ENCODE peak calls at places on chromosomes 12 and 14, in ten cellular contexts. One of them, this sample, is unnamed.

GRCh38 chr14:67232066-67232465 is 9.2 kb upstream of the PALS1 start:
- DNase-seq in BJ: no peak
- DNase-seq in GM20000: no peak
- DNase-seq in H9: no peak
- DNase-seq in AG09319: no peak
- DNase-seq in stomach: no peak
- DNase-seq in heart left ventricle: no peak
- DNase-seq in HL-60: no peak
- DNase-seq in SK-N-SH: peak; percentile 34
- DNase-seq in type B pancreatic cell: no peak
- DNase-seq in this sample: no peak

GRCh38 chr12:98355322-98355721 is 160.1 kb upstream of the TMPO start:
- DNase-seq in BJ: no peak
- DNase-seq in GM20000: no peak
- DNase-seq in H9: no peak
- DNase-seq in AG09319: no peak
- DNase-seq in stomach: no peak
- DNase-seq in heart left ventricle: no peak
- DNase-seq in HL-60: no peak
- DNase-seq in SK-N-SH: no peak
- DNase-seq in type B pancreatic cell: no peak
- DNase-seq in this sample: no peak

GRCh38 chr14:100714205-100714781 is 12.4 kb upstream of the DLK1 start:
- DNase-seq in BJ: no peak
- DNase-seq in GM20000: no peak
- DNase-seq in H9: no peak
- DNase-seq in AG09319: no peak
- DNase-seq in stomach: no peak
- DNase-seq in heart left ventricle: no peak
- DNase-seq in HL-60: no peak
- DNase-seq in SK-N-SH: no peak
- DNase-seq in type B pancreatic cell: no peak
- DNase-seq in this sample: no peak

GRCh38 chr12:92144631-92145480 is 790 bp downstream of the BTG1 start:
- DNase-seq in BJ: no peak
- DNase-seq in GM20000: no peak
- DNase-seq in H9: peak; percentile 45
- DNase-seq in AG09319: no peak
- DNase-seq in stomach: peak; percentile 74
- DNase-seq in heart left ventricle: peak; percentile 63
- DNase-seq in HL-60: no peak
- DNase-seq in SK-N-SH: peak; percentile 60
- DNase-seq in type B pancreatic cell: peak; percentile 77
- DNase-seq in this sample: peak; percentile 49

GRCh38 chr12:128521981-128522380 is 255.0 kb downstream of the TMEM132C start:
- DNase-seq in BJ: no peak
- DNase-seq in GM20000: no peak
- DNase-seq in H9: no peak
- DNase-seq in AG09319: no peak
- DNase-seq in stomach: no peak
- DNase-seq in heart left ventricle: no peak
- DNase-seq in HL-60: no peak
- DNase-seq in SK-N-SH: no peak
- DNase-seq in type B pancreatic cell: no peak
- DNase-seq in this sample: no peak

GRCh38 chr14:99521176-99522024 is 40.2 kb downstream of the CCNK start:
- DNase-seq in BJ: no peak
- DNase-seq in GM20000: no peak
- DNase-seq in H9: no peak
- DNase-seq in AG09319: no peak
- DNase-seq in stomach: no peak
- DNase-seq in heart left ventricle: no peak
- DNase-seq in HL-60: no peak
- DNase-seq in SK-N-SH: no peak
- DNase-seq in type B pancreatic cell: no peak
- DNase-seq in this sample: no peak

GRCh38 chr14:102504302-102504950 is 5.2 kb downstream of the ANKRD9 start:
- DNase-seq in BJ: no peak
- DNase-seq in GM20000: no peak
- DNase-seq in H9: peak; percentile 19
- DNase-seq in AG09319: no peak
- DNase-seq in stomach: no peak
- DNase-seq in heart left ventricle: peak; percentile 59
- DNase-seq in HL-60: no peak
- DNase-seq in SK-N-SH: no peak
- DNase-seq in type B pancreatic cell: no peak
- DNase-seq in this sample: no peak

GRCh38 chr12:102061556-102062418 is at the start of gene WASHC3:
- DNase-seq in BJ: peak; percentile 63
- DNase-seq in GM20000: peak; percentile 84
- DNase-seq in H9: peak; percentile 96
- DNase-seq in AG09319: peak; percentile 79
- DNase-seq in stomach: peak; percentile 95
- DNase-seq in heart left ventricle: peak; percentile 97
- DNase-seq in HL-60: peak; percentile 71
- DNase-seq in SK-N-SH: peak; percentile 84
- DNase-seq in type B pancreatic cell: peak; percentile 92
- DNase-seq in this sample: peak; percentile 86

GRCh38 chr12:85923767-85924331 is 49.8 kb downstream of the NTS start:
- DNase-seq in BJ: no peak
- DNase-seq in GM20000: peak; percentile 8
- DNase-seq in H9: no peak
- DNase-seq in AG09319: no peak
- DNase-seq in stomach: no peak
- DNase-seq in heart left ventricle: no peak
- DNase-seq in HL-60: no peak
- DNase-seq in SK-N-SH: peak; percentile 24
- DNase-seq in type B pancreatic cell: no peak
- DNase-seq in this sample: no peak

GRCh38 chr14:74942608-74943007 is 12.8 kb downstream of the PGF start:
- DNase-seq in BJ: no peak
- DNase-seq in GM20000: no peak
- DNase-seq in H9: no peak
- DNase-seq in AG09319: no peak
- DNase-seq in stomach: no peak
- DNase-seq in heart left ventricle: no peak
- DNase-seq in HL-60: no peak
- DNase-seq in SK-N-SH: no peak
- DNase-seq in type B pancreatic cell: no peak
- DNase-seq in this sample: no peak

GRCh38 chr14:105888784-105889665 is 362.6 kb downstream of the TMEM121 start:
- DNase-seq in BJ: no peak
- DNase-seq in GM20000: no peak
- DNase-seq in H9: no peak
- DNase-seq in AG09319: no peak
- DNase-seq in stomach: no peak
- DNase-seq in heart left ventricle: no peak
- DNase-seq in HL-60: no peak
- DNase-seq in SK-N-SH: no peak
- DNase-seq in type B pancreatic cell: no peak
- DNase-seq in this sample: no peak

GRCh38 chr12:49133590-49133989 is 2.4 kb upstream of the TUBA1B start:
- DNase-seq in BJ: no peak
- DNase-seq in GM20000: no peak
- DNase-seq in H9: no peak
- DNase-seq in AG09319: no peak
- DNase-seq in stomach: no peak
- DNase-seq in heart left ventricle: no peak
- DNase-seq in HL-60: no peak
- DNase-seq in SK-N-SH: no peak
- DNase-seq in type B pancreatic cell: no peak
- DNase-seq in this sample: no peak

GRCh38 chr12:89971880-89972279 is 263.2 kb upstream of the ATP2B1 start:
- DNase-seq in BJ: no peak
- DNase-seq in GM20000: no peak
- DNase-seq in H9: no peak
- DNase-seq in AG09319: no peak
- DNase-seq in stomach: no peak
- DNase-seq in heart left ventricle: no peak
- DNase-seq in HL-60: no peak
- DNase-seq in SK-N-SH: no peak
- DNase-seq in type B pancreatic cell: no peak
- DNase-seq in this sample: no peak

GRCh38 chr14:102437997-102438922 is 71.3 kb downstream of the ANKRD9 start:
- DNase-seq in BJ: peak; percentile 11
- DNase-seq in GM20000: peak; percentile 85
- DNase-seq in H9: peak; percentile 92
- DNase-seq in AG09319: peak; percentile 48
- DNase-seq in stomach: peak; percentile 89
- DNase-seq in heart left ventricle: peak; percentile 92
- DNase-seq in HL-60: peak; percentile 59
- DNase-seq in SK-N-SH: peak; percentile 94
- DNase-seq in type B pancreatic cell: peak; percentile 89
- DNase-seq in this sample: peak; percentile 88

GRCh38 chr12:25041006-25041741 is 92.3 kb upstream of the BCAT1 start:
- DNase-seq in BJ: no peak
- DNase-seq in GM20000: peak; percentile 16
- DNase-seq in H9: no peak
- DNase-seq in AG09319: no peak
- DNase-seq in stomach: no peak
- DNase-seq in heart left ventricle: no peak
- DNase-seq in HL-60: no peak
- DNase-seq in SK-N-SH: no peak
- DNase-seq in type B pancreatic cell: no peak
- DNase-seq in this sample: no peak

GRCh38 chr14:72863216-72864006 is 30.5 kb downstream of the DPF3 start:
- DNase-seq in BJ: no peak
- DNase-seq in GM20000: peak; percentile 18
- DNase-seq in H9: no peak
- DNase-seq in AG09319: peak; percentile 27
- DNase-seq in stomach: no peak
- DNase-seq in heart left ventricle: no peak
- DNase-seq in HL-60: no peak
- DNase-seq in SK-N-SH: no peak
- DNase-seq in type B pancreatic cell: no peak
- DNase-seq in this sample: no peak

GRCh38 chr12:30989754-30990153 is 63.2 kb downstream of the TSPAN11 start:
- DNase-seq in BJ: no peak
- DNase-seq in GM20000: peak; percentile 42
- DNase-seq in H9: peak; percentile 82
- DNase-seq in AG09319: no peak
- DNase-seq in stomach: no peak
- DNase-seq in heart left ventricle: peak; percentile 65
- DNase-seq in HL-60: no peak
- DNase-seq in SK-N-SH: peak; percentile 67
- DNase-seq in type B pancreatic cell: no peak
- DNase-seq in this sample: peak; percentile 44

GRCh38 chr12:54786081-54786480 is 68.2 kb upstream of the MUCL1 start:
- DNase-seq in BJ: no peak
- DNase-seq in GM20000: no peak
- DNase-seq in H9: peak; percentile 51
- DNase-seq in AG09319: no peak
- DNase-seq in stomach: no peak
- DNase-seq in heart left ventricle: no peak
- DNase-seq in HL-60: no peak
- DNase-seq in SK-N-SH: no peak
- DNase-seq in type B pancreatic cell: no peak
- DNase-seq in this sample: no peak
- TF ChIP-seq CTCF in BJ: no peak
- TF ChIP-seq CTCF in GM20000: no peak
- TF ChIP-seq CTCF in H9: peak; percentile 48
- TF ChIP-seq CTCF in AG09319: no peak
- TF ChIP-seq CTCF in stomach: no peak
- TF ChIP-seq CTCF in heart left ventricle: no peak
- TF ChIP-seq CTCF in HL-60: no peak
- TF ChIP-seq CTCF in SK-N-SH: no peak
- TF ChIP-seq CTCF in type B pancreatic cell: no peak
- TF ChIP-seq CTCF in this sample: no peak

GRCh38 chr12:65728913-65729793 is 95.1 kb upstream of the HMGA2 start:
- DNase-seq in BJ: no peak
- DNase-seq in GM20000: no peak
- DNase-seq in H9: peak; percentile 79
- DNase-seq in AG09319: no peak
- DNase-seq in stomach: no peak
- DNase-seq in heart left ventricle: no peak
- DNase-seq in HL-60: no peak
- DNase-seq in SK-N-SH: no peak
- DNase-seq in type B pancreatic cell: peak; percentile 73
- DNase-seq in this sample: peak; percentile 40
- TF ChIP-seq CTCF in BJ: peak; percentile 11
- TF ChIP-seq CTCF in GM20000: no peak
- TF ChIP-seq CTCF in H9: peak; percentile 19
- TF ChIP-seq CTCF in AG09319: no peak
- TF ChIP-seq CTCF in stomach: no peak
- TF ChIP-seq CTCF in heart left ventricle: no peak
- TF ChIP-seq CTCF in HL-60: no peak
- TF ChIP-seq CTCF in SK-N-SH: no peak
- TF ChIP-seq CTCF in type B pancreatic cell: no peak
- TF ChIP-seq CTCF in this sample: no peak

DNA sequence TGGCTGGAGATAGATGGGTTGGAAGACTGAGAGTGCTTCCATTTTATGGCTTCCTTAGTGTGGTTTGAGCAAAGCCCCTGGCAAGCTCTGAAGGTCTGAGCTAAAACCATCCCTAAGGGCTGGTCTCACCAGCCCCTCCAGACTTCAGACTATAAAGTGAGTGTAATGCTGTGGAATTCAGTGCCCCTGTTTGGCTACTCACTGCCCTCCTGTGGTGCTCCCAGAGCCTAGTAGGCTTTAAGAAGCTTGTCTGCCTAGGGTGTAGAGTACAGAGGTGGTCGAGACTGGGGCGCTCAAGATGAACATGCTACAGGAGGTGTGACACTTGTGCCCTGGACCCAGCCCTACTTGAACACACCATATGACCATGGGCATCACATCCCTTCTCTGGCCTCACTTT is 246.7 kb upstream of the FKBP4 start:
- DNase-seq in BJ: no peak
- DNase-seq in GM20000: no peak
- DNase-seq in H9: no peak
- DNase-seq in AG09319: no peak
- DNase-seq in stomach: no peak
- DNase-seq in heart left ventricle: no peak
- DNase-seq in HL-60: no peak
- DNase-seq in SK-N-SH: no peak
- DNase-seq in type B pancreatic cell: no peak
- DNase-seq in this sample: no peak
- TF ChIP-seq CTCF in BJ: peak; percentile 11
- TF ChIP-seq CTCF in GM20000: no peak
- TF ChIP-seq CTCF in H9: no peak
- TF ChIP-seq CTCF in AG09319: no peak
- TF ChIP-seq CTCF in stomach: no peak
- TF ChIP-seq CTCF in heart left ventricle: no peak
- TF ChIP-seq CTCF in HL-60: no peak
- TF ChIP-seq CTCF in SK-N-SH: no peak
- TF ChIP-seq CTCF in type B pancreatic cell: no peak
- TF ChIP-seq CTCF in this sample: no peak

DNA sequence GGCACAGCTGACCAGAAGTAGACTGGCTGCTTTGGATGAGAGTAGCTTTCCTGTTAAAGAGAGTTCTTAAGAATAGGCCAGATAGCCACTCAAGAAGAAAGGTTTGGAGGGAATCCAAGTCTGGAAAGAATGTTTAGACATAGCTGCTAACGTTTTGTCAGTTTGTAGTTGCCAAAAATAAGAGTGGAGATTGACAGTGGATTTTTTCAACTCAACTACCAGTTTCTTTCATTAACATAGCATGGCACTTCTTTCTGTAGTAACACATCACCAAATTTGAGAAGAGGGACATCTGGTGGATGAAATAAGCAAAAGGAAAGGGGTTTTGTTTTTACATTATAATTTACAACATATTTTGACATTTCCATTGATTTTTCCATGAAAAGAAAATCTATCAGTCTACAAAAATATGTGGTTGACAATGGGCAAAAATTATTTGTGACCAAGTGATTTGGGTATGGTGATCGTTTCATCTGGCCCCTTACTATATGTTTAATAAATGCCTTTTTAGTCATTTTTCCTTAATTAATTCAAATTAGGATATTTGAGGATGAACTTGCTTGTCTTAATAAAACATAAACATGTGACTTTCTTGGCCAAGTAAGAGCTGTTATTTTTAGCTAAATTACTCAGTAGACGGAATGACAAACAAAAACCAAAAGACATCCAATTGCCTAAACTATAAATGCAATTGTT is 71.1 kb downstream of the PTPRR start:
- DNase-seq in BJ: no peak
- DNase-seq in GM20000: no peak
- DNase-seq in H9: no peak
- DNase-seq in AG09319: no peak
- DNase-seq in stomach: no peak
- DNase-seq in heart left ventricle: no peak
- DNase-seq in HL-60: no peak
- DNase-seq in SK-N-SH: peak; percentile 5
- DNase-seq in type B pancreatic cell: no peak
- DNase-seq in this sample: no peak
- TF ChIP-seq CTCF in BJ: peak; percentile 42
- TF ChIP-seq CTCF in GM20000: no peak
- TF ChIP-seq CTCF in H9: peak; percentile 74
- TF ChIP-seq CTCF in AG09319: peak; percentile 50
- TF ChIP-seq CTCF in stomach: no peak
- TF ChIP-seq CTCF in heart left ventricle: peak; percentile 44
- TF ChIP-seq CTCF in HL-60: no peak
- TF ChIP-seq CTCF in SK-N-SH: peak; percentile 66
- TF ChIP-seq CTCF in type B pancreatic cell: peak; percentile 69
- TF ChIP-seq CTCF in this sample: no peak

This sample was measured in endothelial cell.